ENCODE peak calls at places on chromosomes 12 and 14, in four cellular contexts. X, B, P and T are unnamed samples. For H3K4me1, the result is how much of the 10 kb centered on the place peaks cover.

GRCh38 chr12:58420496-58420895 is 479.1 kb downstream of the ATP23 start:
- DNase-seq in X (no peak), B (no peak), P (no peak), T (no peak)

GRCh38 chr14:105475269-105475915 is 771 bp downstream of the CRIP2 start:
- DNase-seq in X (no peak), B (no peak), P (no peak), T (no peak)

GRCh38 chr12:93108958-93109357 is 179.9 kb upstream of the EEA1 start:
- DNase-seq in X (no peak), B (no peak), P (no peak), T (no peak)

GRCh38 chr14:56210570-56210969 is 92.4 kb downstream of the PELI2 start:
- DNase-seq in X (no peak), B (no peak), P (no peak), T (no peak)

GRCh38 chr14:22472935-22473854 is 115.8 kb downstream of the DAD1 start:
- DNase-seq in X (no peak), B (peak), P (no peak), T (no peak)

GRCh38 chr14:54784657-54785056 is 118.0 kb downstream of the GCH1 start:
- DNase-seq in X (no peak), B (no peak), P (no peak), T (no peak)

GRCh38 chr12:120115692-120116442 is 686 bp downstream of the RAB35 start:
- DNase-seq in X (no peak), B (no peak), P (no peak), T (no peak)

GRCh38 chr12:128178971-128179370 is 88.0 kb upstream of the TMEM132C start:
- DNase-seq in X (no peak), B (no peak), P (no peak), T (no peak)

GRCh38 chr14:99241314-99242035 is 30.5 kb downstream of the BCL11B start:
- DNase-seq in X (no peak), B (no peak), P (peak), T (no peak)

GRCh38 chr12:122137229-122137628 is 36.8 kb downstream of the IL31 start:
- DNase-seq in X (no peak), B (peak), P (no peak), T (no peak)

GRCh38 chr12:95882080-95882479 is 23.3 kb downstream of the SNRPF start:
- DNase-seq in X (no peak), B (no peak), P (no peak), T (no peak)

GRCh38 chr14:101878222-101879211 is 85.9 kb upstream of the DYNC1H1 start:
- DNase-seq in X (no peak), B (no peak), P (no peak), T (no peak)

GRCh38 chr14:22598896-22599244 is 770 bp downstream of the ABHD4 start:
- DNase-seq in X (no peak), B (peak), P (peak), T (no peak)

GRCh38 chr14:73133795-73134194 is 2.5 kb upstream of the PSEN1 start:
- DNase-seq in X (no peak), B (no peak), P (no peak), T (no peak)

GRCh38 chr14:27845241-27845850 is 921.2 kb upstream of the FOXG1 start:
- DNase-seq in X (no peak), B (peak), P (no peak), T (no peak)

GRCh38 chr14:89544636-89545301 is 127.7 kb upstream of the FOXN3 start:
- DNase-seq in X (no peak), B (no peak), P (no peak), T (no peak)

GRCh38 chr14:76742961-76743360 is 18.3 kb upstream of the VASH1 start:
- DNase-seq in X (no peak), B (no peak), P (no peak), T (no peak)

GRCh38 chr12:109513977-109514376 is 36.5 kb downstream of the UBE3B start:
- DNase-seq in X (no peak), B (no peak), P (no peak), T (no peak)

GRCh38 chr12:65656156-65656885 is 168.0 kb upstream of the HMGA2 start:
- DNase-seq in X (no peak), B (no peak), P (no peak), T (no peak)

GRCh38 chr14:99688629-99689028 is 4.5 kb downstream of the CYP46A1 start:
- DNase-seq in X (no peak), B (no peak), P (no peak), T (no peak)

GRCh38 chr12:123938679-123939480 is 33.8 kb downstream of the CCDC92 start:
- DNase-seq in X (no peak), B (peak), P (no peak), T (no peak)

GRCh38 chr12:62621239-62621638 is 154.6 kb downstream of the MON2 start:
- DNase-seq in X (no peak), B (no peak), P (no peak), T (no peak)

GRCh38 chr12:117158911-117159310 is 31.4 kb downstream of the FBXO21 start:
- DNase-seq in X (no peak), B (no peak), P (no peak), T (no peak)

GRCh38 chr12:126950266-126950665 is 1316.7 kb upstream of the TMEM132C start:
- DNase-seq in X (no peak), B (no peak), P (no peak), T (no peak)

GRCh38 chr14:97270308-97270707 is 473.1 kb downstream of the VRK1 start:
- DNase-seq in X (no peak), B (no peak), P (no peak), T (no peak)

GRCh38 chr12:50243507-50243906 is 39.8 kb downstream of the LIMA1 start:
- DNase-seq in X (no peak), B (no peak), P (no peak), T (no peak)

GRCh38 chr12:14771651-14772137 is 31.6 kb downstream of the WBP11 start:
- DNase-seq in X (no peak), B (no peak), P (peak), T (no peak)

GRCh38 chr14:24398943-24399801 is at the start of gene NYNRIN:
- DNase-seq in X (no peak), B (peak), P (peak), T (no peak)

GRCh38 chr14:68589447-68590232 is 203.2 kb downstream of the ZFP36L1 start:
- DNase-seq in X (no peak), B (no peak), P (no peak), T (no peak)

GRCh38 chr14:103099081-103099732 is 4.7 kb downstream of the EXOC3L4 start:
- DNase-seq in X (no peak), B (peak), P (no peak), T (no peak)

GRCh38 chr12:96534339-96534738 is 45.0 kb downstream of the CFAP54 start:
- DNase-seq in X (no peak), B (no peak), P (no peak), T (no peak)

GRCh38 chr12:84058136-84058535 is 854.5 kb downstream of the SLC6A15 start:
- DNase-seq in X (no peak), B (no peak), P (no peak), T (no peak)

GRCh38 chr14:100048786-100049185 is 16.4 kb upstream of the EVL start:
- DNase-seq in X (no peak), B (no peak), P (no peak), T (no peak)

GRCh38 chr12:27966870-27967269 is 5.7 kb downstream of the PTHLH start:
- DNase-seq in X (no peak), B (peak), P (no peak), T (peak)

GRCh38 chr12:111443586-111443985 is 37.9 kb downstream of the SH2B3 start:
- DNase-seq in X (no peak), B (no peak), P (no peak), T (no peak)

GRCh38 chr12:6367065-6367968 is 8.0 kb downstream of the SCNN1A start:
- DNase-seq in X (no peak), B (no peak), P (peak), T (no peak)

GRCh38 chr12:131432532-131433260 is 278.2 kb upstream of the SFSWAP start:
- DNase-seq in X (no peak), B (no peak), P (no peak), T (no peak)

GRCh38 chr14:30608533-30609006 is 13.5 kb upstream of the SCFD1 start:
- DNase-seq in X (no peak), B (no peak), P (no peak), T (no peak)

GRCh38 chr14:21103710-21104447 is 3.0 kb downstream of the TMEM253 start:
- DNase-seq in X (peak), B (peak), P (peak), T (no peak)
- H3K4me1 ChIP-seq in X (under half), B (half or more), P (under half), T (half or more)

GRCh38 chr12:11849752-11850504 is 200.5 kb downstream of the ETV6 start:
- DNase-seq in X (no peak), B (no peak), P (no peak), T (no peak)
- H3K4me1 ChIP-seq in X (under half), B (under half), P (under half), T (under half)

DNA sequence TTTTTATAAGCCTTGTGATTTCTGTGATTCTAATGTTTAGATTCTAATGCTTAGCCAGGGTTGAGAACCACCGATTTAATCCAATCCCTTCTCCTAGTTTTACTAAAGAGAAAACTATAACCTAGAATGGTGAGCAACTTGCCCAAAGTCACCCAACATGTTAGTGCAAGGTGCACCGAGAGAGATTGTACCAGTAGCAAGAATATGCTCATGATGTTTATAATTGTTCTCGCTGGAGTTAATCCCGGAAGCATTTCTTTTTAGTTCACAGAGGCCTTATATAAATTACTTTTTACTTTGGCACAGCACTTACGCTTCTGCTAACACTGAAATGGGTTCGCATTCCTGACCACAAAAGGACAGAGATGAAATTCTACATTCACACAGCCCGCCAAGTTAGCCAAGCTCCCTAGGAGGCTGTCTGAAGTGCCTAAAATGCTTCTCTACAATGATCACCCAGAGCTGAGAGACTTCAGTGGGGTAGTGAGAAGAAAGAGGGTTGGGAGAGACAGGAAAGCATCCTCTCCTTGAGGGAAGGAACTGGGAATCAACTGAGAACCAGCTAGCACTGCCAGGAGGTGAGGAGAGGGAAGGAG is 579 bp upstream of the BLOC1S1 start:
- DNase-seq in X (no peak), B (no peak), P (no peak), T (no peak)
- H3K4me1 ChIP-seq in X (half or more), B (under half), P (under half), T (under half)

GRCh38 chr14:69612759-69613145 is 1.4 kb downstream of the SUSD6 start:
- DNase-seq in X (no peak), B (no peak), P (no peak), T (no peak)
- H3K4me1 ChIP-seq in X (under half), B (under half), P (half or more), T (half or more)